ENCODE peak calls at places on chromosomes 4 and X, in six cellular contexts. Q is HepG2, P is adrenal gland, C is right lobe of liver, Y is GM12878, U is spleen. L is an unnamed sample.

GRCh38 chrX:153179131-153179530 is at the start of gene MAGEA1:
- DNase-seq in Q (no peak), Y (no peak), P (no peak), C (no peak), U (no peak), L (no peak)

GRCh38 chrX:793216-793770 is 162.7 kb downstream of the SHOX start:
- DNase-seq in Y (no peak), C (no peak), Q (no peak), U (no peak), P (no peak), L (no peak)

GRCh38 chr4:7769936-7770674 is 169.6 kb downstream of the AFAP1 start:
- DNase-seq in P (no peak), C (peak; percentile 38), Q (peak; percentile 53), Y (no peak), U (peak; percentile 62), L (peak; percentile 53)

GRCh38 chr4:4443821-4444220 is 56.9 kb downstream of the NSG1 start:
- DNase-seq in U (no peak), C (no peak), P (no peak), Y (no peak), Q (no peak), L (no peak)

GRCh38 chrX:134733595-134733994 is 75.3 kb upstream of the PLAC1 start:
- DNase-seq in Y (no peak), Q (no peak), U (no peak), C (no peak), P (no peak), L (no peak)

GRCh38 chr4:157095716-157096115 is 19.8 kb downstream of the GLRB start:
- DNase-seq in U (no peak), P (no peak), C (no peak), Q (no peak), Y (no peak), L (no peak)

GRCh38 chr4:84497220-84497834 is 1.8 kb downstream of the NKX6-1 start:
- DNase-seq in U (no peak), C (no peak), Y (no peak), P (no peak), Q (no peak), L (no peak)

GRCh38 chr4:106051496-106051895 is 156.2 kb downstream of the NPNT start:
- DNase-seq in U (no peak), C (no peak), Q (no peak), P (no peak), Y (no peak), L (no peak)

GRCh38 chrX:131816551-131817136 is 206.5 kb upstream of the STK26 start:
- DNase-seq in C (peak; percentile 61), P (peak; percentile 72), U (peak; percentile 74), Q (no peak), Y (peak; percentile 90), L (no peak)

GRCh38 chrX:81996166-81996565 is 794.3 kb downstream of the SH3BGRL start:
- DNase-seq in Y (no peak), C (no peak), U (no peak), Q (no peak), P (no peak), L (no peak)

GRCh38 chrX:110175146-110175545 is 142.7 kb downstream of the AMMECR1 start:
- DNase-seq in C (no peak), P (no peak), Q (no peak), Y (no peak), U (peak; percentile 45), L (no peak)

GRCh38 chrX:40040686-40041461 is 56.9 kb downstream of the BCOR start:
- DNase-seq in P (no peak), C (no peak), U (no peak), Y (no peak), Q (no peak), L (no peak)

GRCh38 chrX:39336709-39337294 is 535.5 kb downstream of the MID1IP1 start:
- DNase-seq in Y (peak; percentile 32), U (no peak), P (peak; percentile 24), C (no peak), Q (no peak), L (peak; percentile 33)

GRCh38 chrX:40173662-40174593 is 76.2 kb upstream of the BCOR start:
- DNase-seq in Y (no peak), U (peak; percentile 80), C (peak; percentile 69), P (peak; percentile 73), Q (peak; percentile 76), L (peak; percentile 28)

GRCh38 chr4:96170198-96170597 is 330.3 kb downstream of the PDHA2 start:
- DNase-seq in Y (no peak), P (no peak), C (no peak), Q (no peak), U (peak; percentile 49), L (peak; percentile 64)

GRCh38 chr4:128653514-128654420 is 155.7 kb upstream of the JADE1 start:
- DNase-seq in Q (no peak), C (no peak), Y (no peak), P (peak; percentile 36), U (no peak), L (peak; percentile 67)

GRCh38 chr4:93031431-93032098 is 727.8 kb downstream of the GRID2 start:
- DNase-seq in P (no peak), Q (no peak), U (no peak), Y (no peak), C (no peak), L (no peak)

GRCh38 chrX:107738768-107739167 is 36.8 kb downstream of the TSC22D3 start:
- DNase-seq in Y (no peak), Q (no peak), P (no peak), C (peak; percentile 71), U (peak; percentile 68), L (no peak)
- H3K4me1 ChIP-seq in Y (peaks cover 6% of the 10 kb centered on the region), Q (peaks cover 50% of the 10 kb centered on the region), P (peaks cover 77% of the 10 kb centered on the region), C (peaks cover 35% of the 10 kb centered on the region), U (peaks cover 24% of the 10 kb centered on the region), L (peaks cover 23% of the 10 kb centered on the region)

GRCh38 chrX:48911407-48912182 is at the start of gene SLC35A2:
- DNase-seq in Q (peak; percentile 85), C (peak; percentile 89), P (peak; percentile 77), Y (no peak), U (peak; percentile 96), L (peak; percentile 90)
- TF ChIP-seq POLR2A in Q (peak; percentile 42), C (peak; percentile 59), P (peak; percentile 67), Y (peak; percentile 89), U (no peak), L (no peak)

DNA sequence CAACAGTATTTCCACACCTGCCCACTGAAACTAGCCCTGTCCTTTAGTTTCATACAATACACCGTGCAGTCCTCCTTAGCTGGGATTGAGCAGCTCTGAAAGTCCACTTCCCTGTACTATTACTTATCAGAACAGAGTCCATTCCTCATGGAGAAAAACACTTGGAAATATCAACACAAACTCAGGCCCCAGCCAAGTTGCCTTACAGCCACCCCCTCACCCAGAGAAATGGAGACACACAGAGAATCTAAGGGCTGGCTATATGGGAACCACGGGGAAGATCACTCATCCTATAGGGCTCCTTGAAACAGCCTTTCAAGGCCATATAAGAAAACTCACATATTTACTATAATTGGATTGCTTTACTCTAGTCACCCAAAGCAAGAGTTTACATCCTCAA is 1.9 kb downstream of the SCARB2 start:
- DNase-seq in Q (no peak), C (no peak), Y (no peak), U (no peak), P (no peak), L (no peak)
- H3K4me1 ChIP-seq in Q (peaks cover 73% of the 10 kb centered on the region), C (peaks cover 66% of the 10 kb centered on the region), Y (peaks cover 21% of the 10 kb centered on the region), U (peaks cover 74% of the 10 kb centered on the region), P (peaks cover 69% of the 10 kb centered on the region), L (peaks cover 33% of the 10 kb centered on the region)

GRCh38 chr4:26030260-26030667 is 116.2 kb downstream of the SMIM20 start:
- DNase-seq in Y (no peak), Q (no peak), C (no peak), P (no peak), U (no peak), L (no peak)
- TF ChIP-seq POLR2A in Y (no peak), Q (no peak), C (no peak), P (no peak), U (no peak), L (no peak)

DNA sequence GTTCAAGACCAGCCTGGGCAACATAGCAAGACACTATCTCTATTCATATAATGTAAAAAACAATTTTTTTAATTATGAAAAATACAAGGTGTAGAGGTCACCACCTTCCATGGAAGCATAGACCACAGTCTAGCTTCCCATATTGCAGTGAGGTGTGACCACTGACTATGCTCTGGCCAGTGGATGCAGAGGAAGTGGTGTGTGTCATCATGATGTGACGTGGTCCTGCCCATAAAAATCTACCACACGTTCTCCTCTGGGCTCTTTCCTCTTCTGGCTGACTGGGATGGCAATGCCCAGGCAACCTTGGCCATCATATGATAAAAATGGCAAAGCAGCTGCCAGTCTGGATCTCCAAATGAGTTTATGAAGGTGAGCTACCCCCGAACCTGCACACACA is 65.7 kb downstream of the RBM47 start:
- DNase-seq in U (no peak), Q (no peak), Y (no peak), C (no peak), P (no peak), L (no peak)
- H3K4me1 ChIP-seq in U (peaks cover 39% of the 10 kb centered on the region), Q (peaks cover 31% of the 10 kb centered on the region), Y (peaks cover 68% of the 10 kb centered on the region), C (peaks cover 19% of the 10 kb centered on the region), P (peaks cover 88% of the 10 kb centered on the region), L (peaks cover 13% of the 10 kb centered on the region)

L was measured in testis.